ENCODE peak calls at places on chromosomes 3 and 15, in four cellular contexts. O is WTC11, B is H1, A is A549. N is an unnamed sample.

GRCh38 chr15:58115692-58116091 is 22.5 kb upstream of the AQP9 start:
- DNase-seq in O (no peak), B (no peak), A (peak; percentile 32), N (no peak)

GRCh38 chr15:29750754-29751153 is 71.5 kb downstream of the TJP1 start:
- DNase-seq in O (no peak), B (no peak), A (no peak), N (no peak)

GRCh38 chr15:33789141-33789540 is 179.2 kb upstream of the CHRM5 start:
- DNase-seq in O (no peak), B (no peak), A (no peak), N (peak; percentile 51)

GRCh38 chr3:64552160-64552559 is 135.6 kb downstream of the ADAMTS9 start:
- DNase-seq in O (no peak), B (no peak), A (peak; percentile 38), N (no peak)

GRCh38 chr3:176431073-176431472 is 766.2 kb downstream of the TBL1XR1 start:
- DNase-seq in O (no peak), B (no peak), A (no peak), N (no peak)

GRCh38 chr3:51375571-51375970 is 9.5 kb upstream of the MANF start:
- DNase-seq in O (no peak), B (no peak), A (no peak), N (no peak)

GRCh38 chr3:9468460-9468859 is 71.0 kb downstream of the SETD5 start:
- DNase-seq in O (no peak), B (no peak), A (no peak), N (no peak)

GRCh38 chr3:126447456-126448106 is 28.1 kb downstream of the ZXDC start:
- DNase-seq in O (no peak), B (no peak), A (no peak), N (no peak)

DNA sequence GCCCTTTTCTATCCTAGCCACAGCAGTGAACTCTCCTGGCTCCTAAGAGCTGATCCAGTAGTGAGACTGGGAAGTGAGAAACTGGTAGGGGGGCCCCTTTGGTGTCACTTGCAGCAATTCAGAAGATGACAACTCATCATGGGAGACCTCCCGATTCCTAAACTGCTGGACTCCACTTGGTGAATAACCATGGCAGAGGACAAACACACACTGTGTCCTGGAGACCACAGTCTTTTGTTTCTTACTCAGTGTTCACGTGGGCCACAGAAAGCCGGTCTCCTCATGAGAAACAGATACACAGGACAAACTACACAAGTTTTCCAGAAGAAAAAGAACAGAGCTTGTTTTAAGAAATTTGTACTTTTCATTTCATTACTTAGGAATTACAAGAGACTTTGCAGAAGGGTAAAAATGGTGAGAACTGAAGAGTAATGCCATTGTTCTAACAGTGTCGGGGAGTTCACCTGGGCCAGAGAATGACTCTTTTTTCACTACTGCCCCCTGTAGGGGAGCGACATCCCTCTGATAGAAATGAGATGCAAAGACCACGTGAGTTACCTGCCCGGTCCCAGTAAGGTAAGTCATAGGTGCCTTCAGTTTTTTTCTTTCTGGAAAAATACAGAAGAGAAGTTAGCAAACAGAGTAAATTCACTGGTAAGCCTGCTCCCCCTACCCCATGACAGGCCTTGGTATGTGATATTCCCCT is 38.1 kb downstream of the ST3GAL6 start:
- DNase-seq in O (peak; percentile 27), B (no peak), A (no peak), N (no peak)
- TF ChIP-seq CTCF in O (no peak), B (peak; percentile 40), A (peak; percentile 13), N (peak; percentile 10)

DNA sequence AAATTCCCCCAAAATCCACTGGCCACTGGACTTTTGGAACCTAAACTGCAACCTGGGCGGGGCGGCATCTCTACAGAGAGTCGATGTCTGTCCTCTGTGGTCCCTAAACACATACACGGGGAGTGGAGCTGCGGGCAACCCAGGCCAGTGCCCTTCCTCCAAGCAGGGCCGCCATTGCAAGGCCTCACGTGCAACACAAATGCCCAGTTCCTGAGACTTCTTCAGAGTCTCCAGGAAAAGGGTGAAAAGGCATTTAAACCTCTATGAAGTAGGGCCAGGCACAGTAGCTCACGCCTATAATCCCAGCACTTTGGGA is 4.9 kb downstream of the MUC4 start:
- DNase-seq in O (no peak), B (no peak), A (no peak), N (no peak)
- TF ChIP-seq MAX in O (no peak), B (no peak), A (no peak), N (no peak)

GRCh38 chr3:15440891-15441290 is 13.5 kb downstream of the EAF1 start:
- DNase-seq in O (no peak), B (no peak), A (no peak), N (no peak)
- TF ChIP-seq CTCF in O (no peak), B (no peak), A (no peak), N (no peak)

DNA sequence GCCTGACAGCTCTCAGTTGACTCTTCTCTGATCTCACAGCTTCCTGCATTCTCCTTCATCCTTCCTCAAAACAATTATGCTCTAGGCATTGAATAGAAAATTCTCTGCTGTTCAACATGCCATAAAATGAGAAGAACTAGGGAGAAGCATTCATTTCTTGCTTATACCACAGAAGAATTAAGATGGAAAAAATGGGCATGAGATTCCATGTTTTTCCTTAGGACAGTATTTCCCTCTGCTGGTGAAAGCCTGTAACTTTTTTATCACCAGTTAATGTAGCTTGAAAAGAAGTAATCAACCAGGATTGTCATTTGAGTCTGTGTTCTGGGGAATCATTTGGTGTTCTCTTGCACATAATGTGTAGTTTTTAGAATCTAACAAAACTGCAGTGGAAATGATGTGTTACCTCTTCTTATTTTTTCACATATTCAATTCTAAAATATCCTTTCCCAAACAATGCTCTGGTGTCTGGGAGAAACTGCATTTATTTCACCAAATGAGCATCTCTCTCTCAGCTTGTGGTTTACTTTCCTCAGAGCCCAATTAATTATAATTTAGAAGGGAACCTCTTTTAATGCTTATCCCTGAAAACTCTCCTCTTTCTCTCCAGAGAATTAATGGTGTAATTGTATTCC is 92.8 kb upstream of the DCBLD2 start:
- DNase-seq in O (no peak), B (no peak), A (peak; percentile 69), N (peak; percentile 9)
- TF ChIP-seq MAX in O (no peak), B (no peak), A (no peak), N (no peak)